ENCODE peak calls at places on chromosome 2, in ten cellular contexts. X is spleen, B is HCT116, N is Peyer's patch, C is heart left ventricle, J is endothelial cell of umbilical vein, L is gastrocnemius medialis, O is sigmoid colon, A is K562, Z is HepG2. W is an unnamed sample.
A peak's percentile ranks its signal among the peaks of the same experiment; 100 is the strongest.

GRCh38 chr2:239760596-239760995 is 264.5 kb downstream of the NDUFA10 start:
- DNase-seq in X (peak; percentile 46), B (no peak), N (no peak), C (no peak), J (no peak), L (no peak), O (peak; percentile 40), A (no peak), Z (no peak), W (no peak)

GRCh38 chr2:188974184-188974583 is at the start of gene COL3A1:
- DNase-seq in X (no peak), B (no peak), N (no peak), C (peak; percentile 45), J (peak; percentile 21), L (no peak), O (peak; percentile 75), A (no peak), Z (no peak), W (peak; percentile 26)

GRCh38 chr2:74760875-74761630 is 72.9 kb upstream of the HK2 start:
- DNase-seq in X (no peak), B (no peak), N (no peak), C (no peak), J (no peak), L (no peak), O (no peak), A (no peak), Z (no peak), W (no peak)

GRCh38 chr2:9594361-9595063 is 36.3 kb downstream of the YWHAQ start:
- DNase-seq in X (no peak), B (peak; percentile 59), N (no peak), C (no peak), J (peak; percentile 69), L (no peak), O (peak; percentile 75), A (peak; percentile 55), Z (peak; percentile 16), W (peak; percentile 68)

GRCh38 chr2:73018188-73018825 is 53.2 kb downstream of the SFXN5 start:
- DNase-seq in X (no peak), B (no peak), N (no peak), C (no peak), J (no peak), L (no peak), O (no peak), A (no peak), Z (no peak), W (no peak)

GRCh38 chr2:127528487-127528886 is 2.2 kb upstream of the IWS1 start:
- DNase-seq in X (no peak), B (no peak), N (no peak), C (no peak), J (no peak), L (no peak), O (no peak), A (no peak), Z (no peak), W (no peak)

GRCh38 chr2:215236131-215236530 is 75.7 kb upstream of the ATIC start:
- DNase-seq in X (no peak), B (no peak), N (no peak), C (no peak), J (no peak), L (no peak), O (no peak), A (no peak), Z (peak; percentile 65), W (no peak)

GRCh38 chr2:3001595-3002184 is 375.9 kb downstream of the EIPR1 start:
- DNase-seq in X (no peak), B (no peak), N (no peak), C (no peak), J (no peak), L (no peak), O (no peak), A (peak; percentile 18), Z (no peak), W (peak; percentile 35)

GRCh38 chr2:57549642-57550102 is 496.9 kb upstream of the VRK2 start:
- DNase-seq in X (no peak), B (peak; percentile 16), N (no peak), C (no peak), J (no peak), L (no peak), O (no peak), A (no peak), Z (no peak), W (no peak)

GRCh38 chr2:172919732-172920131 is 155.9 kb upstream of the MAP3K20 start:
- DNase-seq in X (no peak), B (no peak), N (no peak), C (no peak), J (no peak), L (no peak), O (no peak), A (no peak), Z (no peak), W (no peak)

GRCh38 chr2:42342061-42342794 is 18.8 kb downstream of the COX7A2L start:
- DNase-seq in X (no peak), B (peak; percentile 10), N (no peak), C (no peak), J (peak; percentile 57), L (peak; percentile 63), O (peak; percentile 81), A (peak; percentile 29), Z (peak; percentile 82), W (peak; percentile 94)

GRCh38 chr2:68566362-68566761 is 77.0 kb upstream of the PROKR1 start:
- DNase-seq in X (no peak), B (no peak), N (no peak), C (no peak), J (no peak), L (no peak), O (no peak), A (no peak), Z (no peak), W (no peak)

DNA sequence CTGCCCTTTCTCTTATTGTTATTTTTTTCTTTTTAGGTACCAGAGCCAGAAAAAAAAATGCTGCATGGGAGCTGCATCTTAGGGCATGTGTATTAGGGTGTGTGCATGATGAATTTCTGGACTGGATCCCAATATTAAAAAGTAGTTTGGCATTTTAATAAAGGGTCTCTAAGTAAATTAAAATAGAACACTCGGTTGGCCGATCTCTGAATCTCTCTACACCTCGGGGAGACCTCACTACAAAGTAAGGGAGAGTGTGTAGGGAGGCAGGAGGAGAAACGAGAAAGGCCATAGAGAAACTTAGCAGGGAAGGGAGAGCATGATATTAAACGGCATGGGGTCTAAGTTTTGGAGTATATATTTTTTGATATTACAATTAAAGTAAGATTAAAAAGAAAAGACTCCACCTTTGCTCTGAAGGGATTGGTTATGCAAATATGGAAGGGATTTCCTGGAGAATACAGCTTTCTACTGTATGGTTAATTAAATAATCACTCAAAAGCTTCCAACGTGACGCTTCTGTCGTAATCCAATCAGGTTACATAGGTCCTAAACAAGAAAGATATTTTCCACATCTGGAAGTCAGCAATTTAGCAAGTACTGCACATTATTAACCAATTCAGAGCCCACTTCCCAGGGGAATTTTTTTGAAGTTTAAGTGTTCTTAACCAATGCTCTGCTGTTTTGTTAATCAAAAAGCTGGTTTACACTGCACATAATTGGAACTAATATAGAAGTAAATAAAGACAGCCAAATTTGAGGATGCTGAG is 984 bp upstream of the ZEB2 start:
- DNase-seq in X (no peak), B (no peak), N (no peak), C (no peak), J (peak; percentile 79), L (no peak), O (no peak), A (peak; percentile 27), Z (no peak), W (no peak)
- H3K27me3 ChIP-seq in X (peaks cover 42% of the 10 kb centered on the region), B (peaks cover 18% of the 10 kb centered on the region), N (no peaks in the 10 kb centered on the region), C (peaks cover 6% of the 10 kb centered on the region), J (no peaks in the 10 kb centered on the region), L (no peaks in the 10 kb centered on the region), O (peaks cover 56% of the 10 kb centered on the region), A (no peaks in the 10 kb centered on the region), Z (peaks cover 2% of the 10 kb centered on the region), W (no peaks in the 10 kb centered on the region)

DNA sequence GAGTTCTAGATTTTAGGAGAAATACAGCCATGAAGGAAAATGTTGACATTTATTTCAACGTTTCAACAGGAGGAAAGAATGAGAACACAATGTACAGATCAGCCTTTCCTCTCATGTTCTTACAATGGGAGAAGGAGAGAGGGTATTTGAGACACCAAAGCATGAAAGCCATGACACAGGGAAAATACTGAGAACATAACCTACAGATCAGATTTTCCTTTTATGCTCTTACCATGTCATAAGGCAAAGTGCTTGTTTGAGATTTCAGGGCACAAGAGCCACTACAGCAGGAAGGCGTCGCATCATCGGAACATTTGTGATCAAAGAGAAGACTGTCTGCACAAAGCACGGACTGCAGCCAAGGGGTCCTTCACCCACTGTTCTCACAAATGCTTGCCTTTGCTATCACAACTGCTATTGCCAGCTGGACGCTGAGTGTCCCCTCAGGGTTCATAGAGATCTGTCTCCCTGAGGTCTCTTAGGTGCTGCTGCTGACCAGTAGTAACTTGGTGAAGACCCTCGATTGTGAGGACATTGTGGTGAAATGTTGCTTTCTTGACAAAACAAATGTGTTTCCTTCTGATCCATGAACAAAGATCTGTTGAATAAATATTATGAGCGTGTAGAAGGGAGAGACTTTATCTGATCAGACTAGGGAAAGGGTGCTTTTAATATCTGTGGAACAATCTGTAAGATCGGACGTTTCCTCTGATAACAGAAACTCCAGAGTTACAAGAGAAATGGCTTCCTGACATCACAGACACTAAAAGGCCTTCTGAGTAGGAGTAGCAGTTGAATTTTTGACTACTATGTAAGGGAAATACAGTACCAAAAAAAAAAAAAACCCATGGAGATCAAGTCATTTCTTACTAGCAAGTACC is 6.4 kb upstream of the IL1RL1 start:
- DNase-seq in X (no peak), B (no peak), N (no peak), C (no peak), J (peak; percentile 84), L (no peak), O (no peak), A (no peak), Z (no peak), W (no peak)
- TF ChIP-seq POLR2A in X (no peak), B (no peak), N (no peak), C (no peak), J (peak; percentile 69), L (no peak), O (no peak), A (no peak), Z (no peak), W (no peak)

DNA sequence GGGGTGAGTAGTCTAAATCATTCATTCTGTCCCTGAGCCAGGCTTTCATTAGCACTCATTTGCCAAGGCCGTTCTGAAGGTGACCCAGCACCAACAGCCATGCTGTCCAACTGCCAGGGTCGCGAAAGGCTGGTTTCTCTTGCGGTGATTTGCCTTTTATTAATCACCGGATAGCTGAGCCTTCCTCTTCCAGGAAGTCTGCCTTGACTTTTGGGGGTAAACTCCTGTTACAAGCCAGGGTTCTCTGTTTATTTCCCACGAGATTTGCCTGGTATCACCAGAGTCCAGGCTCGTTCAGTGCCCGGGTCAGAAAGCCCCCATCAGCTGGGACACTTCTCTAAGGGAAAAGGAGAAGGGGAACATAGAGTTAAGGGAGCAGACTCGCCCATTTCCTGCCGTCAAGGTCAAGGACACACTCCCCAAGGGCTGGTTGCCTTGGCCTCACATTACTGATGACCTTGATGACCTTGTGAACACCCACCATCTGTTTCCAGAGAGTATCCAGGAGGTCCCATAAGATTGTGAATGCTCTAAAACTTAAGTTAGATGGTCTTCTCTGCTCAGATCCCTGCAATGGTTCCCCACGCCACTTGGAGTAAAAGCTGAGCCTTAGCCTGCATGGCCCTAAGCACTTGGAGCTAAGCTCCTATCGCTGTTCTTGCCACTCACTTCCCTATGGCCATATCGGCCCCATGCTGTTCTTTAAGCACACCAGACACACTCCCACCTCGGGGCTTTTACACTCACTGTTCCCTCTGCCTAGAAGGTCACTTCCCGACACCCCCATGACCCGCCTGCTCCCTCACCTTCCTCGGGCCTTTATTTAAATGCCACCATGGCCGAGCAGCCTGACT is 118.0 kb upstream of the STPG4 start:
- DNase-seq in X (no peak), B (no peak), N (no peak), C (no peak), J (no peak), L (no peak), O (no peak), A (peak; percentile 52), Z (no peak), W (peak; percentile 36)
- H3K4me3 ChIP-seq in X (no peak overlapping the region), B (peak overlapping the region; percentile 39), N (peak overlapping the region; percentile 34), C (peak overlapping the region; percentile 35), J (no peak overlapping the region), L (no peak overlapping the region), O (no peak overlapping the region), A (peak overlapping the region; percentile 45), Z (peak overlapping the region; percentile 54), W (no peak overlapping the region)

GRCh38 chr2:156323754-156324153 is 8.8 kb downstream of the NR4A2 start:
- DNase-seq in X (no peak), B (no peak), N (no peak), C (no peak), J (no peak), L (no peak), O (no peak), A (no peak), Z (no peak), W (no peak)
- H3K27me3 ChIP-seq in X (peaks cover 97% of the 10 kb centered on the region), B (no peaks in the 10 kb centered on the region), N (peaks cover 5% of the 10 kb centered on the region), C (peaks cover 84% of the 10 kb centered on the region), J (peaks cover 54% of the 10 kb centered on the region), L (peaks cover 30% of the 10 kb centered on the region), O (peaks cover 41% of the 10 kb centered on the region), A (no peaks in the 10 kb centered on the region), Z (peaks cover 5% of the 10 kb centered on the region), W (no peaks in the 10 kb centered on the region)

W was measured in adrenal gland.